ENCODE peak calls at places on chromosomes 5 and 9, in nine cellular contexts. Z is stomach; C is OCI-LY7; Q is transverse colon; S is mucosa of descending colon; V is body of pancreas; I is ovary; B is effector memory CD4-positive, alpha-beta T cell; P is GM23338. J is an unnamed sample. For H3K4me1, the result is how much of the 10 kb centered on the place peaks cover.

GRCh38 chr9:137417161-137418021 is 5.6 kb downstream of the EXD3 start:
- DNase-seq in Z (no peak), C (peak), Q (no peak), S (no peak), V (no peak), I (peak), B (no peak), P (peak), J (no peak)

GRCh38 chr9:86324308-86324707 is 29.9 kb downstream of the TUT7 start:
- DNase-seq in Z (no peak), C (no peak), Q (no peak), S (no peak), V (no peak), I (no peak), B (no peak), P (no peak), J (no peak)

GRCh38 chr5:91383956-91384300 is 811 bp upstream of the ARRDC3 start:
- DNase-seq in Z (no peak), C (peak), Q (peak), S (peak), V (no peak), I (no peak), B (no peak), P (peak), J (no peak)

GRCh38 chr5:176861276-176861675 is 37.9 kb downstream of the HK3 start:
- DNase-seq in Z (no peak), C (no peak), Q (no peak), S (no peak), V (no peak), I (no peak), B (no peak), P (no peak), J (no peak)

GRCh38 chr9:101449071-101449721 is 13.6 kb upstream of the ALDOB start:
- DNase-seq in Z (peak), C (peak), Q (peak), S (peak), V (peak), I (peak), B (no peak), P (peak), J (peak)

GRCh38 chr5:94705427-94705826 is 87.0 kb downstream of the SLF1 start:
- DNase-seq in Z (no peak), C (no peak), Q (no peak), S (no peak), V (no peak), I (no peak), B (no peak), P (no peak), J (no peak)

GRCh38 chr9:22039258-22039657 is 30.2 kb upstream of the CDKN2B start:
- DNase-seq in Z (no peak), C (no peak), Q (no peak), S (no peak), V (no peak), I (no peak), B (no peak), P (no peak), J (no peak)

GRCh38 chr5:122972877-122973276 is 63.6 kb downstream of the PPIC start:
- DNase-seq in Z (no peak), C (no peak), Q (no peak), S (no peak), V (no peak), I (no peak), B (no peak), P (no peak), J (no peak)

GRCh38 chr9:42852133-42852532 is 668.7 kb downstream of the SPATA31A6 start:
- DNase-seq in Z (no peak), C (no peak), Q (no peak), S (peak), V (peak), I (peak), B (no peak), P (peak), J (no peak)

DNA sequence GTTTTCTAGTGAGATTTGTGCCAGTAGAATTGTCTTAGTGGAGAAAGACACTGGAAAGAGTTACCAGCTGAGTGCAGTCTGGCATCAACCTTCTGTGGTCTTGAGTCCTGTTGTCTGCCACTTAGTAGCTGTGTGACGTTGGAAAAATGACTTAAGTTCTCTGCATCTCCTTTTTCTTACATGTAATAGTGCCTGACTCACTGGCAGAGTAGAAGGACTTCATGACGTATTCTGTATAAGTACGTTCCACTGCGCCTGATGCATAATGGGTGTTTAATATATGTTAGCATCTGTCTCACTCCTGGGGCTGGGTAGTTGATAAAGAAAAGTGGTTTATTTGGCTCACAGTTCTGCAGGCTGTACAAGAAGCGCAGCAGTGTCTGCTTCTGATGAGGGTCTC is 144.8 kb downstream of the ST8SIA4 start:
- DNase-seq in Z (no peak), C (no peak), Q (no peak), S (no peak), V (no peak), I (no peak), B (no peak), P (no peak), J (no peak)
- H3K4me1 ChIP-seq in Z (under half), C (under half), Q (under half), S (under half), V (under half), I (under half), B (under half), P (under half), J (under half)

GRCh38 chr9:123326030-123326586 is 29.9 kb upstream of the CRB2 start:
- DNase-seq in Z (no peak), C (no peak), Q (no peak), S (no peak), V (no peak), I (no peak), B (no peak), P (no peak), J (no peak)

GRCh38 chr9:123324767-123325183 is 31.2 kb upstream of the CRB2 start:
- DNase-seq in Z (no peak), C (no peak), Q (no peak), S (no peak), V (no peak), I (no peak), B (no peak), P (no peak), J (no peak)

GRCh38 chr9:123327697-123328100 is 28.3 kb upstream of the CRB2 start:
- DNase-seq in Z (peak), C (no peak), Q (peak), S (peak), V (peak), I (no peak), B (no peak), P (peak), J (no peak)

GRCh38 chr9:123329329-123329955 is 26.6 kb upstream of the CRB2 start:
- DNase-seq in Z (peak), C (peak), Q (peak), S (peak), V (peak), I (no peak), B (no peak), P (no peak), J (no peak)

DNA sequence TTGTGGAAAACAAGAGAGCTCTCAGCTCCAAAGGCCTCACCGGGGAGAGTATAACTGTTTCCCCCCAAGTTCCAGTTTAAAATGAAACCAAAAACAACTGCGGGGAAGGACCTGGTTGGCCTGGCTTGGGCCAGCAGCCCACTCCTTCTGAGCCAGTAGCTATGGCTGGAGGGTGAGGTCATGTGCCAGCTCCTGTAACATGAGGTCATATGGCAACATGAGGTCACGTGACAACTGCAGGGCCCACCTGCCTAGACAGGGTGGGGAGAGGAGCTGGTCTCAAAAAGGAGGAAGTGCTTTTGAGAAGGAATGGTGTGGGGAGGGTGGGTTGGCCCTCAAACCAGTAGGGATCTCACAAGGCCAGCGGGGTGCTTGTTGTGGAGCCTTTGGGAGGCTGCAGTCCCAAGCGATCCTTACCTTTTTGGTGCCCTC is 29.3 kb upstream of the CRB2 start:
- DNase-seq in Z (no peak), C (peak), Q (no peak), S (no peak), V (no peak), I (no peak), B (no peak), P (peak), J (peak)
- H3K4me1 ChIP-seq in Z (under half), C (half or more), Q (under half), S (under half), V (under half), I (under half), B (under half), P (under half), J (under half)

DNA sequence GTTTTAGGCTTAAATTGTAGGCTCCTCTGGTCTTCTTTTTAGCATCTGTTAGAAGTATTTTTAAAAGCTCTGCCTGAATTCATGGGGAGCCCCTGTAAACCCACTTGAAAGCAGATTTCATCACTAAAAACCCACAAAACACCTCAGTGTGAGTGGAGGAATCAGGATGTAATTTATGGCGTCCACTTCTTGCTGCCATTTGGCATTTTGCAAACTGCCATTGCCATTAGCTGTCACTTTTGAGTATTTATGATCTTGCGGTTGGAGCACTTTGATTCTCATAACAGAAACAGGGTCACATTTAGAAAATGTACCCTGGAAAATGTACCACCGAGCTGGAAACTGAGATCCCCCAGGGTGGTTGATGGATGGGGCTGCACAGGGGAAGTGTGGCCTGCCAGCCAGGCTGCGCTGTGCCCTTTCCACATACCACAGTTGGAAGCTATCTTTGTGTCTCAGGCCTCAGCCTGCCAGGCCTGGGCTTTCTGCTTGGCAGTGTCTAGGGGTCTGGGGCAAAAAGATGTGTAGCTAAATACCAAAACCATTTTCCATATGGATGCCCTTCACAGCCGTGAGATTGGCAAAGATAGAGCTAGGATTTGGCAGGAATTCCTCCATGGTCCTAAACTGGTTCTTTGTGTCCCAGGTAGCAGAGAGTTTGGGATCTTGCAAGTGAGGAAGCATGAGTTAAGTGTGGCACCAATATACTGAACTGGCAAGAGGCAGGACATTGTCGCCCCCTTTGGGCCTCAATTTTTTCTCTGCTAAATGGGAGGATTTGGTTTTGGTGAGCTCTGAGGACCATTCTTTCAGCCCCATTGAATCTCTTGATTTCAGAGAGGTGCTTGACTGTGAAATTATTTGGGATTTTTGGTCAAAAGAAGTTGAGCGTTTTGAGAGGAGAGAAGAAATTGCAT is 46.2 kb downstream of the GALNT10 start:
- DNase-seq in Z (no peak), C (no peak), Q (no peak), S (no peak), V (no peak), I (no peak), B (no peak), P (peak), J (no peak)
- H3K4me1 ChIP-seq in Z (under half), C (under half), Q (under half), S (under half), V (under half), I (under half), B (under half), P (under half), J (under half)

DNA sequence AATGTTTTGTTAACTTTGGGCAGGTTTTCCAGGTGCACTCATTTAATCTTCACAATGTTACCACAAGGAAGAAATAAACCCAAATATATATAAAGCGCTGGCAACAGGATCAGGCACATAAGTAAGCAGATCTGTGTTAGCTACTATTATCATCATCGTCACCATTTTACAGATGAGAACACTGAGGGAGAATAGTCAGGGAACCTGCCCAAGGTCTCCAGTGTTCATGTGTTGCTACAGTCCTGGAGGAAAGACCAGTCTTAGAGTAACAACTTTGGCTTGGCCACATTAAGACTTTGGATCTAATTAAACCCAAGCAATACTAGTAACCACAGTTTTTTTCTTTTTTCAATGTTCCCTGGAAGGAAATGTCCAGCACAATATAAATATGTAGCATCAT is 11.9 kb downstream of the NREP start:
- DNase-seq in Z (no peak), C (no peak), Q (no peak), S (no peak), V (no peak), I (no peak), B (no peak), P (no peak), J (no peak)
- H3K4me1 ChIP-seq in Z (under half), C (under half), Q (under half), S (under half), V (under half), I (under half), B (under half), P (half or more), J (under half)

GRCh38 chr9:125889524-125890473 is 142.6 kb downstream of the PBX3 start:
- DNase-seq in Z (peak), C (no peak), Q (peak), S (peak), V (peak), I (peak), B (peak), P (peak), J (peak)

GRCh38 chr9:125889122-125889523 is 141.9 kb downstream of the PBX3 start:
- DNase-seq in Z (no peak), C (no peak), Q (no peak), S (no peak), V (no peak), I (peak), B (no peak), P (no peak), J (peak)

GRCh38 chr9:125890793-125891192 is 143.6 kb downstream of the PBX3 start:
- DNase-seq in Z (no peak), C (no peak), Q (no peak), S (no peak), V (no peak), I (no peak), B (no peak), P (no peak), J (no peak)

GRCh38 chr9:125886365-125886764 is 139.2 kb downstream of the PBX3 start:
- DNase-seq in Z (no peak), C (no peak), Q (no peak), S (no peak), V (no peak), I (no peak), B (no peak), P (no peak), J (no peak)

GRCh38 chr9:125888220-125888619 is 141.0 kb downstream of the PBX3 start:
- DNase-seq in Z (no peak), C (no peak), Q (no peak), S (no peak), V (no peak), I (no peak), B (no peak), P (no peak), J (no peak)
- H3K4me1 ChIP-seq in Z (half or more), C (under half), Q (under half), S (under half), V (under half), I (under half), B (under half), P (half or more), J (under half)